ENCODE peak calls at places on chromosomes 1 and 21, in eight cellular contexts. S is upper lobe of left lung, I is sigmoid colon, A is prostate gland, Z is HCT116, Y is stomach, U is HepG2, F is transverse colon. V is an unnamed sample.

GRCh38 chr1:112866151-112866550 is 89.8 kb downstream of the SLC16A1 start:
- DNase-seq in A (no peak), I (no peak), F (no peak), S (no peak), Y (no peak), Z (no peak), U (no peak), V (no peak)

GRCh38 chr1:156677616-156678596 is 699 bp upstream of the NES start:
- DNase-seq in F (peak), S (no peak), Y (peak), U (peak), I (peak), Z (no peak), A (no peak), V (peak)

GRCh38 chr1:115429884-115430283 is 91.8 kb upstream of the NGF start:
- DNase-seq in Y (no peak), A (no peak), F (no peak), U (no peak), I (no peak), S (no peak), Z (no peak), V (no peak)

GRCh38 chr1:52927219-52928082 is at the start of gene SCP2:
- DNase-seq in F (peak), S (peak), Z (peak), I (peak), A (peak), Y (peak), U (peak), V (peak)

GRCh38 chr1:208272713-208273112 is 28.5 kb upstream of the PLXNA2 start:
- DNase-seq in F (no peak), I (no peak), U (no peak), A (no peak), S (no peak), Z (no peak), Y (no peak), V (no peak)

GRCh38 chr1:110880708-110881374 is 7.9 kb downstream of the CD53 start:
- DNase-seq in U (no peak), S (no peak), A (no peak), I (no peak), Z (no peak), Y (no peak), F (no peak), V (no peak)

GRCh38 chr1:235038701-235039100 is 89.9 kb downstream of the TOMM20 start:
- DNase-seq in Z (no peak), Y (no peak), F (no peak), U (no peak), A (no peak), S (no peak), I (no peak), V (no peak)

GRCh38 chr1:117609471-117609911 is 3.6 kb downstream of the TENT5C start:
- DNase-seq in I (peak), U (no peak), Z (no peak), A (no peak), S (no peak), F (peak), Y (no peak), V (no peak)

GRCh38 chr21:45534591-45535331 is 7.5 kb downstream of the SLC19A1 start:
- DNase-seq in I (peak), U (no peak), Y (peak), S (peak), F (peak), Z (no peak), A (no peak), V (no peak)

GRCh38 chr1:200038987-200039848 is 11.7 kb downstream of the NR5A2 start:
- DNase-seq in S (peak), Y (peak), F (peak), Z (peak), U (no peak), I (no peak), A (no peak), V (no peak)

GRCh38 chr1:119987112-119987511 is 82.3 kb downstream of the NOTCH2 start:
- DNase-seq in S (no peak), Y (no peak), A (no peak), F (no peak), U (no peak), Z (no peak), I (no peak), V (no peak)

DNA sequence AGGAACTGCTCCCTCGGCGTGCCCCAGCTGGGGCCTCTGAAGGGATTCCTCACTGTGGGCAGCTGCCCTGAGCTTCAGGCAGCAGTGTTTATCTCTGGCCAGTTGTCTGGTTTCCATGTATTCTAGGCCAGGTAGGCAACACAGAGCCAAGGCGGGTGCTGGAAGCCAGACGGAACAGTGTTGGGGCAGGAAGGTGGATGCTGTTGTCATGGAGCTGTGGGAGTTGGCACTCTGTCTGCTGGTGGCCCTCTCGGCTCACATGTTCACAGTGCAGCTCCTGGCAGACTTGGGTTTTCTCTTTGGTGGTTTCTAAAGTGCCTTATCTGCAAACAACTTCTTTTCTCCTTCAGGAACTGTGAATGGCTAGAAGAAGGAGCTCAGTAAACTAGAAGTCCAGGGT is 19.0 kb downstream of the NECAP2 start:
- DNase-seq in U (no peak), A (no peak), F (no peak), Z (no peak), S (no peak), Y (no peak), I (no peak), V (no peak)
- TF ChIP-seq POLR2AphosphoS5 in U (no peak), A (no peak), F (no peak), Z (no peak), S (no peak), Y (no peak), I (no peak), V (no peak)

GRCh38 chr1:153991806-153992205 is 1.2 kb downstream of the RPS27 start:
- DNase-seq in Y (no peak), F (no peak), S (no peak), I (no peak), A (no peak), Z (no peak), U (no peak), V (no peak)
- TF ChIP-seq POLR2A in Y (no peak), F (no peak), S (no peak), I (no peak), A (no peak), Z (no peak), U (no peak), V (no peak)

GRCh38 chr1:30756545-30757195 is 904 bp downstream of the LAPTM5 start:
- DNase-seq in U (no peak), A (no peak), Y (peak), I (peak), F (peak), Z (no peak), S (peak), V (no peak)
- H3K4me3 ChIP-seq in U (no peak), A (peak), Y (peak), I (peak), F (peak), Z (no peak), S (peak), V (peak)

GRCh38 chr21:43937051-43937832 is 72.2 kb downstream of the AGPAT3 start:
- DNase-seq in Y (no peak), I (no peak), A (no peak), S (no peak), F (no peak), Z (no peak), U (peak), V (no peak)

GRCh38 chr21:43939443-43940328 is 72.4 kb upstream of the TRAPPC10 start:
- DNase-seq in Z (no peak), F (no peak), U (no peak), Y (no peak), I (no peak), A (no peak), S (peak), V (no peak)

GRCh38 chr21:43940329-43940653 is 71.8 kb upstream of the TRAPPC10 start:
- DNase-seq in U (no peak), A (no peak), I (no peak), F (no peak), Y (no peak), Z (no peak), S (no peak), V (no peak)

GRCh38 chr21:43937898-43938309 is 72.9 kb downstream of the AGPAT3 start:
- DNase-seq in Z (no peak), A (no peak), S (no peak), I (no peak), Y (no peak), U (no peak), F (no peak), V (no peak)

DNA sequence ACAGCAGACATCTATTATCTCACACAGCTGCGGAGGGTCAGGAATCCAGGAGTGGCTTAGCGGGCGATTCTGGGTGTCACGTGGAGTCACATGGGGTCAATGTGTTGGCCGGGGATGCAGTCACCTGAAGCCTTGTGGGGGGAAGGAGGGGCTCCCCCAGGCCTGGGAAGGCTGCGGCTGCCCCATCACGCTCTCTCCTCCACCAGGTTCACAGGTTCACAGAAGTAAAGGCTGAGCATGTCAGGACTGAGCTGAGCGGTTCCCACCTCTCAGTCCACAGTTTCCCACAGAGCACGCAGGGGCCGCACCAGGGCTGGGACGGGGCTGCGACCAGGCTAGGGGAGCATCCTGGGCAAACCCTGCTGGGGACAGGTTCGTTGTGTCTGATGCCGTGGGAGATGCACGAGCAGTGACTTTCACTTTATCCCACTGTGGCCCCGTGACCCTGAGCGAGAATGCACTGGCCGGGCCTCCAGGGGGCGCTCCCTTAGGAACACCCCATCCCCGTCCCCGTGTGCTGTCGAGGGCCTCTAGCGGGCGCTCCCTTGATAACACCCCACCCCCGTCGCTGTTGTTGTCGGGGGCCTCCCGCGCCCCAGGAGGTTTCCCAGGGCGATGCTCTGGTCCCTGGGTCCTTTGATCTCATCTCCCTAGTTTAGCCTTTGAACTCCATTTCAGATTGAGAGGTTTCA is 73.2 kb upstream of the TRAPPC10 start:
- DNase-seq in S (peak), Z (peak), Y (peak), U (peak), A (peak), F (peak), I (peak), V (peak)
- TF ChIP-seq POLR2AphosphoS5 in S (no peak), Z (no peak), Y (peak), U (no peak), A (peak), F (no peak), I (no peak), V (no peak)